ENCODE peak calls at places on chromosomes 4 and X, in nine cellular contexts. One of them, this sample, is unnamed.

GRCh38 chrX:136766785-136767103 is 14.0 kb downstream of the ARHGEF6 start:
- DNase-seq in H1: no peak
- DNase-seq in glutamatergic neuron: no peak
- DNase-seq in HFF-Myc: no peak
- DNase-seq in CD8-positive, alpha-beta T cell: no peak
- DNase-seq in AG04450: no peak
- DNase-seq in cardiac muscle cell: no peak
- DNase-seq in neural crest cell: no peak
- DNase-seq in foreskin fibroblast: peak
- DNase-seq in this sample: no peak

GRCh38 chrX:27336466-27337091 is 126.6 kb downstream of the PPP4R3C start:
- DNase-seq in H1: peak
- DNase-seq in glutamatergic neuron: peak
- DNase-seq in HFF-Myc: peak
- DNase-seq in CD8-positive, alpha-beta T cell: no peak
- DNase-seq in AG04450: no peak
- DNase-seq in cardiac muscle cell: peak
- DNase-seq in neural crest cell: peak
- DNase-seq in foreskin fibroblast: peak
- DNase-seq in this sample: peak

GRCh38 chrX:130120746-130121504 is 10.6 kb upstream of the ELF4 start:
- DNase-seq in H1: peak
- DNase-seq in glutamatergic neuron: peak
- DNase-seq in HFF-Myc: peak
- DNase-seq in CD8-positive, alpha-beta T cell: peak
- DNase-seq in AG04450: no peak
- DNase-seq in cardiac muscle cell: peak
- DNase-seq in neural crest cell: peak
- DNase-seq in foreskin fibroblast: peak
- DNase-seq in this sample: peak

GRCh38 chr4:15893967-15894366 is 44.6 kb downstream of the FGFBP1 start:
- DNase-seq in H1: no peak
- DNase-seq in glutamatergic neuron: no peak
- DNase-seq in HFF-Myc: peak
- DNase-seq in CD8-positive, alpha-beta T cell: no peak
- DNase-seq in AG04450: peak
- DNase-seq in cardiac muscle cell: peak
- DNase-seq in neural crest cell: no peak
- DNase-seq in foreskin fibroblast: peak
- DNase-seq in this sample: peak

GRCh38 chrX:19121466-19121865 is 802 bp downstream of the ADGRG2 start:
- DNase-seq in H1: no peak
- DNase-seq in glutamatergic neuron: no peak
- DNase-seq in HFF-Myc: no peak
- DNase-seq in CD8-positive, alpha-beta T cell: no peak
- DNase-seq in AG04450: no peak
- DNase-seq in cardiac muscle cell: no peak
- DNase-seq in neural crest cell: no peak
- DNase-seq in foreskin fibroblast: no peak
- DNase-seq in this sample: no peak

GRCh38 chr4:186792994-186793393 is 69.3 kb upstream of the FAT1 start:
- DNase-seq in H1: no peak
- DNase-seq in glutamatergic neuron: no peak
- DNase-seq in HFF-Myc: no peak
- DNase-seq in CD8-positive, alpha-beta T cell: no peak
- DNase-seq in AG04450: peak
- DNase-seq in cardiac muscle cell: peak
- DNase-seq in neural crest cell: no peak
- DNase-seq in foreskin fibroblast: peak
- DNase-seq in this sample: peak

GRCh38 chr4:111410571-111410970 is 734.7 kb upstream of the FAM241A start:
- DNase-seq in H1: no peak
- DNase-seq in glutamatergic neuron: no peak
- DNase-seq in HFF-Myc: no peak
- DNase-seq in CD8-positive, alpha-beta T cell: no peak
- DNase-seq in AG04450: no peak
- DNase-seq in cardiac muscle cell: no peak
- DNase-seq in neural crest cell: no peak
- DNase-seq in foreskin fibroblast: no peak
- DNase-seq in this sample: no peak

GRCh38 chr4:137367608-137368007 is 164.7 kb downstream of the PCDH18 start:
- DNase-seq in H1: no peak
- DNase-seq in glutamatergic neuron: no peak
- DNase-seq in HFF-Myc: peak
- DNase-seq in CD8-positive, alpha-beta T cell: no peak
- DNase-seq in AG04450: peak
- DNase-seq in cardiac muscle cell: peak
- DNase-seq in neural crest cell: no peak
- DNase-seq in foreskin fibroblast: peak
- DNase-seq in this sample: peak

GRCh38 chrX:39613997-39614679 is 483.6 kb downstream of the BCOR start:
- DNase-seq in H1: peak
- DNase-seq in glutamatergic neuron: no peak
- DNase-seq in HFF-Myc: no peak
- DNase-seq in CD8-positive, alpha-beta T cell: peak
- DNase-seq in AG04450: no peak
- DNase-seq in cardiac muscle cell: no peak
- DNase-seq in neural crest cell: no peak
- DNase-seq in foreskin fibroblast: no peak
- DNase-seq in this sample: no peak

GRCh38 chr4:6408263-6408662 is 64.2 kb downstream of the PPP2R2C start:
- DNase-seq in H1: no peak
- DNase-seq in glutamatergic neuron: no peak
- DNase-seq in HFF-Myc: no peak
- DNase-seq in CD8-positive, alpha-beta T cell: no peak
- DNase-seq in AG04450: no peak
- DNase-seq in cardiac muscle cell: no peak
- DNase-seq in neural crest cell: no peak
- DNase-seq in foreskin fibroblast: no peak
- DNase-seq in this sample: no peak
- TF ChIP-seq CTCF in H1: no peak
- TF ChIP-seq CTCF in glutamatergic neuron: no peak
- TF ChIP-seq CTCF in HFF-Myc: no peak
- TF ChIP-seq CTCF in CD8-positive, alpha-beta T cell: no peak
- TF ChIP-seq CTCF in AG04450: no peak
- TF ChIP-seq CTCF in cardiac muscle cell: no peak
- TF ChIP-seq CTCF in neural crest cell: no peak
- TF ChIP-seq CTCF in foreskin fibroblast: no peak
- TF ChIP-seq CTCF in this sample: no peak

DNA sequence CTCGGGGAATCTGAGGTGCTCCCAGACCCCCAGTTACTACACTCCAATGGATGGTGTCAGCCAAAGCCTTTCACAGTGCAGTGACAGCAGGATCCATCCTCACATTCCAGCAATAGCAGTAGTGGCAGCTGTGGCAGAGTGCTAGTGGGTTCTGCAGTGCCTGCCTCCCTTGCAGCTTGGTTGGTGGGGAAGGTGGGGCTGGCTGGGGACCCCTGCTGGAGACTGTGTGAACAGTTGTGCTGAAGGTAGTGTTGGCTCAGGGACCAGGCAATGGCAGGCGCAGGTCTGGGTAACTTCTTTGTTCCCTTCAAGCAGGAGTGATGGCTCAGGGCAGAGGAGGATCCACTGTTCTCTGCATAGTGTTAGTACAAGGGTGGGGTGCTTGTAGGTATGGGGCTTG is 343.7 kb upstream of the TRAM1L1 start:
- DNase-seq in H1: peak
- DNase-seq in glutamatergic neuron: peak
- DNase-seq in HFF-Myc: no peak
- DNase-seq in CD8-positive, alpha-beta T cell: no peak
- DNase-seq in AG04450: no peak
- DNase-seq in cardiac muscle cell: no peak
- DNase-seq in neural crest cell: no peak
- DNase-seq in foreskin fibroblast: no peak
- DNase-seq in this sample: no peak
- TF ChIP-seq CTCF in H1: peak
- TF ChIP-seq CTCF in glutamatergic neuron: no peak
- TF ChIP-seq CTCF in HFF-Myc: no peak
- TF ChIP-seq CTCF in CD8-positive, alpha-beta T cell: no peak
- TF ChIP-seq CTCF in AG04450: no peak
- TF ChIP-seq CTCF in cardiac muscle cell: no peak
- TF ChIP-seq CTCF in neural crest cell: no peak
- TF ChIP-seq CTCF in foreskin fibroblast: no peak
- TF ChIP-seq CTCF in this sample: no peak

DNA sequence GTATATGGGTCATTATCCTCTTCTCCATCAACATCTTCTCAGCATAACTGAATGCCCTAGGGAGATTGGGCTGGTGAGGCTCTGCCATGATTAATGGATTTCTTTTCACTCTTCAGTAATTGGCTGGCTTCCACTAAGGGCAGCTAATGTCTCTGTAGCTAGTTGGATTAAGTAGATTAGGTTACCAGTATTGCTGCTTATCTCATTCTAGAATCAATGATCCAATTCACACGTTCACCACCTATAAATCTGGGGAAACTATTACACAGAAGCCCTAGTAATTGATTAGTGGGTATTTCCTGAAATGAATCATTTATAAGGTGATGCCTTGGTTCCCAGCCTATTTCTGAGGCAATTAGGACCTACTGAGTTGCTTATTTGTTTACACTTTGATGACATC is 94.8 kb downstream of the KDR start:
- DNase-seq in H1: no peak
- DNase-seq in glutamatergic neuron: no peak
- DNase-seq in HFF-Myc: no peak
- DNase-seq in CD8-positive, alpha-beta T cell: no peak
- DNase-seq in AG04450: no peak
- DNase-seq in cardiac muscle cell: no peak
- DNase-seq in neural crest cell: no peak
- DNase-seq in foreskin fibroblast: no peak
- DNase-seq in this sample: no peak
- TF ChIP-seq CTCF in H1: no peak
- TF ChIP-seq CTCF in glutamatergic neuron: no peak
- TF ChIP-seq CTCF in HFF-Myc: no peak
- TF ChIP-seq CTCF in CD8-positive, alpha-beta T cell: no peak
- TF ChIP-seq CTCF in AG04450: no peak
- TF ChIP-seq CTCF in cardiac muscle cell: no peak
- TF ChIP-seq CTCF in neural crest cell: no peak
- TF ChIP-seq CTCF in foreskin fibroblast: no peak
- TF ChIP-seq CTCF in this sample: no peak

GRCh38 chr4:41258783-41259182 is 2.1 kb downstream of the UCHL1 start:
- DNase-seq in H1: no peak
- DNase-seq in glutamatergic neuron: peak
- DNase-seq in HFF-Myc: peak
- DNase-seq in CD8-positive, alpha-beta T cell: no peak
- DNase-seq in AG04450: peak
- DNase-seq in cardiac muscle cell: peak
- DNase-seq in neural crest cell: no peak
- DNase-seq in foreskin fibroblast: peak
- DNase-seq in this sample: peak
- TF ChIP-seq CTCF in H1: no peak
- TF ChIP-seq CTCF in glutamatergic neuron: no peak
- TF ChIP-seq CTCF in HFF-Myc: peak
- TF ChIP-seq CTCF in CD8-positive, alpha-beta T cell: no peak
- TF ChIP-seq CTCF in AG04450: peak
- TF ChIP-seq CTCF in cardiac muscle cell: peak
- TF ChIP-seq CTCF in neural crest cell: peak
- TF ChIP-seq CTCF in foreskin fibroblast: peak
- TF ChIP-seq CTCF in this sample: peak

GRCh38 chrX:140526138-140526537 is 21.3 kb upstream of the SOX3 start:
- DNase-seq in H1: no peak
- DNase-seq in glutamatergic neuron: no peak
- DNase-seq in HFF-Myc: no peak
- DNase-seq in CD8-positive, alpha-beta T cell: no peak
- DNase-seq in AG04450: no peak
- DNase-seq in cardiac muscle cell: no peak
- DNase-seq in neural crest cell: no peak
- DNase-seq in foreskin fibroblast: no peak
- DNase-seq in this sample: no peak
- TF ChIP-seq CTCF in H1: peak
- TF ChIP-seq CTCF in glutamatergic neuron: no peak
- TF ChIP-seq CTCF in HFF-Myc: no peak
- TF ChIP-seq CTCF in CD8-positive, alpha-beta T cell: no peak
- TF ChIP-seq CTCF in AG04450: no peak
- TF ChIP-seq CTCF in cardiac muscle cell: no peak
- TF ChIP-seq CTCF in neural crest cell: no peak
- TF ChIP-seq CTCF in foreskin fibroblast: no peak
- TF ChIP-seq CTCF in this sample: no peak

GRCh38 chr4:41963105-41963504 is 18.5 kb upstream of the DCAF4L1 start:
- DNase-seq in H1: no peak
- DNase-seq in glutamatergic neuron: no peak
- DNase-seq in HFF-Myc: no peak
- DNase-seq in CD8-positive, alpha-beta T cell: no peak
- DNase-seq in AG04450: no peak
- DNase-seq in cardiac muscle cell: peak
- DNase-seq in neural crest cell: no peak
- DNase-seq in foreskin fibroblast: peak
- DNase-seq in this sample: peak
- TF ChIP-seq CTCF in H1: no peak
- TF ChIP-seq CTCF in glutamatergic neuron: peak
- TF ChIP-seq CTCF in HFF-Myc: no peak
- TF ChIP-seq CTCF in CD8-positive, alpha-beta T cell: peak
- TF ChIP-seq CTCF in AG04450: peak
- TF ChIP-seq CTCF in cardiac muscle cell: peak
- TF ChIP-seq CTCF in neural crest cell: peak
- TF ChIP-seq CTCF in foreskin fibroblast: peak
- TF ChIP-seq CTCF in this sample: peak